ENCODE peak calls at places on chromosomes 6 and 20, in nine cellular contexts. One of them, this sample, is unnamed.

GRCh38 chr6:34908194-34908593 is 19.1 kb downstream of the ANKS1A start:
- DNase-seq in IMR-90: no peak
- DNase-seq in foreskin fibroblast: no peak
- DNase-seq in PC-9: no peak
- DNase-seq in A673: no peak
- DNase-seq in neural progenitor cell: no peak
- DNase-seq in left ventricle myocardium inferior: no peak
- DNase-seq in endodermal cell: no peak
- DNase-seq in fibroblast of lung: no peak
- DNase-seq in this sample: no peak

GRCh38 chr6:155444120-155444917 is 11.3 kb downstream of the NOX3 start:
- DNase-seq in endodermal cell: no peak
- DNase-seq in A673: no peak
- DNase-seq in IMR-90: peak
- DNase-seq in left ventricle myocardium inferior: no peak
- DNase-seq in PC-9: peak
- DNase-seq in neural progenitor cell: no peak
- DNase-seq in fibroblast of lung: peak
- DNase-seq in foreskin fibroblast: no peak
- DNase-seq in this sample: no peak

GRCh38 chr6:24583463-24584389 is 62.3 kb downstream of the KIAA0319 start:
- DNase-seq in neural progenitor cell: peak
- DNase-seq in endodermal cell: peak
- DNase-seq in left ventricle myocardium inferior: peak
- DNase-seq in IMR-90: peak
- DNase-seq in foreskin fibroblast: peak
- DNase-seq in fibroblast of lung: peak
- DNase-seq in A673: peak
- DNase-seq in PC-9: peak
- DNase-seq in this sample: peak

GRCh38 chr6:55082021-55082420 is 92.3 kb upstream of the HCRTR2 start:
- DNase-seq in neural progenitor cell: no peak
- DNase-seq in left ventricle myocardium inferior: no peak
- DNase-seq in PC-9: no peak
- DNase-seq in A673: no peak
- DNase-seq in endodermal cell: no peak
- DNase-seq in fibroblast of lung: no peak
- DNase-seq in foreskin fibroblast: no peak
- DNase-seq in IMR-90: no peak
- DNase-seq in this sample: no peak

GRCh38 chr6:118263929-118264486 is 284.1 kb upstream of the PLN start:
- DNase-seq in neural progenitor cell: peak
- DNase-seq in A673: peak
- DNase-seq in foreskin fibroblast: no peak
- DNase-seq in PC-9: no peak
- DNase-seq in left ventricle myocardium inferior: no peak
- DNase-seq in fibroblast of lung: peak
- DNase-seq in IMR-90: peak
- DNase-seq in endodermal cell: peak
- DNase-seq in this sample: peak

GRCh38 chr6:42131531-42131930 is 10.9 kb downstream of the C6orf132 start:
- DNase-seq in foreskin fibroblast: peak
- DNase-seq in A673: no peak
- DNase-seq in IMR-90: peak
- DNase-seq in fibroblast of lung: peak
- DNase-seq in endodermal cell: no peak
- DNase-seq in left ventricle myocardium inferior: no peak
- DNase-seq in PC-9: peak
- DNase-seq in neural progenitor cell: no peak
- DNase-seq in this sample: no peak

GRCh38 chr6:142187209-142187608 is 40.1 kb downstream of the VTA1 start:
- DNase-seq in endodermal cell: no peak
- DNase-seq in IMR-90: peak
- DNase-seq in neural progenitor cell: no peak
- DNase-seq in foreskin fibroblast: peak
- DNase-seq in fibroblast of lung: peak
- DNase-seq in left ventricle myocardium inferior: peak
- DNase-seq in PC-9: no peak
- DNase-seq in A673: peak
- DNase-seq in this sample: no peak

GRCh38 chr20:43404880-43405279 is 52.8 kb upstream of the SRSF6 start:
- DNase-seq in fibroblast of lung: no peak
- DNase-seq in endodermal cell: peak
- DNase-seq in PC-9: no peak
- DNase-seq in foreskin fibroblast: no peak
- DNase-seq in IMR-90: no peak
- DNase-seq in A673: peak
- DNase-seq in neural progenitor cell: peak
- DNase-seq in left ventricle myocardium inferior: no peak
- DNase-seq in this sample: no peak

GRCh38 chr6:116531675-116532570 is 13.6 kb downstream of the TRAPPC3L start:
- DNase-seq in neural progenitor cell: peak
- DNase-seq in left ventricle myocardium inferior: peak
- DNase-seq in PC-9: peak
- DNase-seq in endodermal cell: peak
- DNase-seq in foreskin fibroblast: peak
- DNase-seq in A673: peak
- DNase-seq in IMR-90: peak
- DNase-seq in fibroblast of lung: peak
- DNase-seq in this sample: peak

GRCh38 chr6:4801491-4802118 is 25.4 kb downstream of the CDYL start:
- DNase-seq in foreskin fibroblast: no peak
- DNase-seq in PC-9: no peak
- DNase-seq in A673: no peak
- DNase-seq in IMR-90: no peak
- DNase-seq in left ventricle myocardium inferior: no peak
- DNase-seq in neural progenitor cell: no peak
- DNase-seq in fibroblast of lung: no peak
- DNase-seq in endodermal cell: no peak
- DNase-seq in this sample: no peak

GRCh38 chr6:41200296-41200900 is 551 bp downstream of the TREML2 start:
- DNase-seq in left ventricle myocardium inferior: no peak
- DNase-seq in fibroblast of lung: peak
- DNase-seq in IMR-90: no peak
- DNase-seq in endodermal cell: peak
- DNase-seq in A673: peak
- DNase-seq in neural progenitor cell: no peak
- DNase-seq in foreskin fibroblast: peak
- DNase-seq in PC-9: no peak
- DNase-seq in this sample: no peak

GRCh38 chr6:114007451-114007953 is 36.6 kb upstream of the HDAC2 start:
- DNase-seq in endodermal cell: no peak
- DNase-seq in neural progenitor cell: no peak
- DNase-seq in IMR-90: no peak
- DNase-seq in left ventricle myocardium inferior: no peak
- DNase-seq in A673: no peak
- DNase-seq in foreskin fibroblast: no peak
- DNase-seq in PC-9: peak
- DNase-seq in fibroblast of lung: no peak
- DNase-seq in this sample: no peak

GRCh38 chr20:15930324-15931305 is 642.6 kb downstream of the KIF16B start:
- DNase-seq in PC-9: no peak
- DNase-seq in IMR-90: peak
- DNase-seq in neural progenitor cell: peak
- DNase-seq in fibroblast of lung: peak
- DNase-seq in endodermal cell: no peak
- DNase-seq in foreskin fibroblast: peak
- DNase-seq in left ventricle myocardium inferior: no peak
- DNase-seq in A673: no peak
- DNase-seq in this sample: no peak

GRCh38 chr6:158642097-158642601 is 2.4 kb downstream of the DYNLT1 start:
- DNase-seq in neural progenitor cell: no peak
- DNase-seq in foreskin fibroblast: peak
- DNase-seq in fibroblast of lung: peak
- DNase-seq in left ventricle myocardium inferior: no peak
- DNase-seq in endodermal cell: peak
- DNase-seq in PC-9: peak
- DNase-seq in A673: no peak
- DNase-seq in IMR-90: peak
- DNase-seq in this sample: no peak

GRCh38 chr6:137883400-137883888 is 16.4 kb downstream of the TNFAIP3 start:
- DNase-seq in foreskin fibroblast: peak
- DNase-seq in neural progenitor cell: no peak
- DNase-seq in endodermal cell: no peak
- DNase-seq in fibroblast of lung: peak
- DNase-seq in IMR-90: peak
- DNase-seq in PC-9: no peak
- DNase-seq in A673: no peak
- DNase-seq in left ventricle myocardium inferior: peak
- DNase-seq in this sample: no peak

GRCh38 chr6:52186480-52186879 is 305 bp downstream of the IL17A start:
- DNase-seq in endodermal cell: no peak
- DNase-seq in fibroblast of lung: no peak
- DNase-seq in foreskin fibroblast: no peak
- DNase-seq in A673: no peak
- DNase-seq in left ventricle myocardium inferior: no peak
- DNase-seq in IMR-90: no peak
- DNase-seq in neural progenitor cell: no peak
- DNase-seq in PC-9: no peak
- DNase-seq in this sample: no peak

GRCh38 chr6:37316071-37316470 is 37.7 kb upstream of the RNF8 start:
- DNase-seq in A673: no peak
- DNase-seq in PC-9: no peak
- DNase-seq in endodermal cell: no peak
- DNase-seq in foreskin fibroblast: no peak
- DNase-seq in fibroblast of lung: no peak
- DNase-seq in left ventricle myocardium inferior: no peak
- DNase-seq in neural progenitor cell: no peak
- DNase-seq in IMR-90: no peak
- DNase-seq in this sample: no peak

GRCh38 chr20:40536866-40537265 is 152.2 kb downstream of the MAFB start:
- DNase-seq in endodermal cell: no peak
- DNase-seq in A673: no peak
- DNase-seq in IMR-90: no peak
- DNase-seq in neural progenitor cell: no peak
- DNase-seq in fibroblast of lung: no peak
- DNase-seq in PC-9: no peak
- DNase-seq in foreskin fibroblast: no peak
- DNase-seq in left ventricle myocardium inferior: no peak
- DNase-seq in this sample: no peak

GRCh38 chr20:40535816-40536215 is 153.2 kb downstream of the MAFB start:
- DNase-seq in fibroblast of lung: no peak
- DNase-seq in A673: no peak
- DNase-seq in IMR-90: no peak
- DNase-seq in left ventricle myocardium inferior: no peak
- DNase-seq in neural progenitor cell: no peak
- DNase-seq in endodermal cell: no peak
- DNase-seq in foreskin fibroblast: no peak
- DNase-seq in PC-9: no peak
- DNase-seq in this sample: no peak

DNA sequence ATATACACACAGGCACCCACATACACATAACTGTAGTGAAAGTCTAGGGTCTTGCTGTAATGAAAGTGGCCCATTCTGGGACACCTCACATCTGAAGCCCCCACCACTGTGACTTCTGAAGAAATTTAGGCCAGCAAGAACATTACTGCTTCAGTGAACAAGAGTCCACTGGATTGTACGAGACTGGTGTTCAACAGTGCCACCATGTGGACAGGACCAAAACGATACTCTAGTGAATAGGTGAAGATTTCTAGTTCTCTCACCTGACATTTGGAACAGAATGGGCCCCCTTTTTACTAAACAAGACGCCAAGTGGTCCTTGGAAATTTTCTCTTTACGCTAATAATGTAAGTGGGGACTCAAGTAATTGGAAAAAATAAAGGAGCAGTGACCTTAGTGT is 156.9 kb downstream of the MAFB start:
- DNase-seq in IMR-90: no peak
- DNase-seq in fibroblast of lung: peak
- DNase-seq in foreskin fibroblast: peak
- DNase-seq in neural progenitor cell: peak
- DNase-seq in PC-9: peak
- DNase-seq in A673: peak
- DNase-seq in left ventricle myocardium inferior: no peak
- DNase-seq in endodermal cell: peak
- DNase-seq in this sample: no peak
- TF ChIP-seq CTCF in IMR-90: no peak
- TF ChIP-seq CTCF in fibroblast of lung: peak
- TF ChIP-seq CTCF in foreskin fibroblast: no peak
- TF ChIP-seq CTCF in neural progenitor cell: peak
- TF ChIP-seq CTCF in PC-9: peak
- TF ChIP-seq CTCF in A673: peak
- TF ChIP-seq CTCF in left ventricle myocardium inferior: no peak
- TF ChIP-seq CTCF in endodermal cell: peak
- TF ChIP-seq CTCF in this sample: peak

DNA sequence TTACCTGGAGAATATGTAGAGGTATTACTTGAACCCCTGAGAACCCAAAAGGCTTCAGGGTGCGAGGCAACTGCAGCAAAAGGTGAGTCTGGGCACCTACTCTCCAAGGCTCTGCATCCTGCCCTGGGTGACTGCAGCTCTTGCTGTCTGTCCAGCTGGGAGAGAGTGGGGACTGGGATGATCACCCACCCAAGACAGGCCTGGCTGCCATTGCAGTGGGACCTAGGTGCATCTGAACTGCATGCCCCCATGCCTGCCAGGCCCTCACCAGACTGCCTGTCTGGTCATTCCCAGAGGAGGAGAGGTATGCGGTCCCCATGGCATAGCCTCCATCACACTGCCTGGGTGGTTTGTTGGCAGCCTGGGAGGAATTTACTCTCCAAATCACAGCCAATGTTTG is 563.9 kb downstream of the TFAP2A start:
- DNase-seq in foreskin fibroblast: no peak
- DNase-seq in left ventricle myocardium inferior: no peak
- DNase-seq in IMR-90: no peak
- DNase-seq in neural progenitor cell: no peak
- DNase-seq in A673: no peak
- DNase-seq in endodermal cell: no peak
- DNase-seq in PC-9: no peak
- DNase-seq in fibroblast of lung: no peak
- DNase-seq in this sample: no peak
- TF ChIP-seq CTCF in foreskin fibroblast: no peak
- TF ChIP-seq CTCF in left ventricle myocardium inferior: no peak
- TF ChIP-seq CTCF in IMR-90: no peak
- TF ChIP-seq CTCF in neural progenitor cell: no peak
- TF ChIP-seq CTCF in A673: no peak
- TF ChIP-seq CTCF in endodermal cell: no peak
- TF ChIP-seq CTCF in PC-9: no peak
- TF ChIP-seq CTCF in fibroblast of lung: no peak
- TF ChIP-seq CTCF in this sample: no peak

DNA sequence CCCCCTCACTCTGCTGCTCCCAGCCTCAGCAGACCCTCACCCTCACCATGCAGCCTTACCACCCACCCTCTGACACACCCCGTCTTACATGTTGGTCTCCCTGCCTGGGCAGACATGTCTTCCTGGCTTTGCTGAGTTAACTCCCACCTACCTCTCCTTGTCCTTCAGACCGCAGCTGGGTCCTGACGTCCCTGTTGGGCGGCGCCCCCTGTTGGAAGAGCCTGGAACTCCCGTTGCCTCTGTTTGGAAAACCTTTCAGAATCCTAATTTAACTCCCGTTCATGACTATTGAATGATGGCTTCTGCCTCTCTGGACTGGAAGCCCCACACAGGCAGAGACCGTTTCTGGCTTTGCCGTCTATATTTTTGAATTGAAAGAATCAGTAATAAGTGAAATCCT is 245.1 kb downstream of the MYLK4 start:
- DNase-seq in fibroblast of lung: no peak
- DNase-seq in left ventricle myocardium inferior: no peak
- DNase-seq in neural progenitor cell: peak
- DNase-seq in IMR-90: no peak
- DNase-seq in A673: peak
- DNase-seq in foreskin fibroblast: no peak
- DNase-seq in PC-9: no peak
- DNase-seq in endodermal cell: peak
- DNase-seq in this sample: peak
- TF ChIP-seq CTCF in fibroblast of lung: peak
- TF ChIP-seq CTCF in left ventricle myocardium inferior: peak
- TF ChIP-seq CTCF in neural progenitor cell: peak
- TF ChIP-seq CTCF in IMR-90: peak
- TF ChIP-seq CTCF in A673: peak
- TF ChIP-seq CTCF in foreskin fibroblast: peak
- TF ChIP-seq CTCF in PC-9: peak
- TF ChIP-seq CTCF in endodermal cell: peak
- TF ChIP-seq CTCF in this sample: peak

GRCh38 chr6:170193326-170193821 is 97.5 kb downstream of the DLL1 start:
- DNase-seq in endodermal cell: no peak
- DNase-seq in foreskin fibroblast: no peak
- DNase-seq in PC-9: no peak
- DNase-seq in A673: no peak
- DNase-seq in fibroblast of lung: no peak
- DNase-seq in left ventricle myocardium inferior: no peak
- DNase-seq in IMR-90: no peak
- DNase-seq in neural progenitor cell: no peak
- DNase-seq in this sample: no peak
- TF ChIP-seq CTCF in endodermal cell: no peak
- TF ChIP-seq CTCF in foreskin fibroblast: no peak
- TF ChIP-seq CTCF in PC-9: no peak
- TF ChIP-seq CTCF in A673: no peak
- TF ChIP-seq CTCF in fibroblast of lung: no peak
- TF ChIP-seq CTCF in left ventricle myocardium inferior: no peak
- TF ChIP-seq CTCF in IMR-90: no peak
- TF ChIP-seq CTCF in neural progenitor cell: no peak
- TF ChIP-seq CTCF in this sample: no peak

This sample was measured in glutamatergic neuron.